ENCODE peak calls at places on chromosomes 3 and 15, in four cellular contexts. J is GM12878, G is K562, K is HepG2. I is an unnamed sample.

GRCh38 chr3:100075731-100076543 is 38.4 kb downstream of the FILIP1L start:
- DNase-seq in G (peak), K (peak), J (no peak), I (no peak)

GRCh38 chr15:45023659-45024320 is 795 bp downstream of the SORD start:
- DNase-seq in G (peak), J (no peak), K (no peak), I (no peak)

GRCh38 chr3:9955067-9955502 is 2.9 kb upstream of the PRRT3 start:
- DNase-seq in G (peak), K (peak), J (no peak), I (peak)

GRCh38 chr15:25882466-25882865 is 19.3 kb upstream of the ATP10A start:
- DNase-seq in G (no peak), J (no peak), K (no peak), I (no peak)

GRCh38 chr15:27418729-27419128 is 447.7 kb downstream of the GABRG3 start:
- DNase-seq in J (no peak), K (no peak), G (no peak), I (no peak)

GRCh38 chr15:50380089-50380488 is 25.1 kb upstream of the GABPB1 start:
- DNase-seq in G (no peak), J (no peak), K (no peak), I (no peak)

GRCh38 chr3:184632551-184632950 is 71.0 kb downstream of the EPHB3 start:
- DNase-seq in G (no peak), J (no peak), K (no peak), I (no peak)

GRCh38 chr3:37556789-37557301 is 304.8 kb upstream of the CTDSPL start:
- DNase-seq in J (no peak), K (no peak), G (no peak), I (no peak)

GRCh38 chr3:45938858-45939257 is 4.4 kb upstream of the CXCR6 start:
- DNase-seq in K (peak), G (peak), J (peak), I (peak)

GRCh38 chr3:45940004-45940780 is 3.1 kb upstream of the CXCR6 start:
- DNase-seq in K (no peak), J (no peak), G (peak), I (no peak)

GRCh38 chr3:45940781-45941365 is 2.4 kb upstream of the CXCR6 start:
- DNase-seq in J (no peak), K (no peak), G (no peak), I (no peak)

GRCh38 chr3:45938043-45938435 is 5.2 kb upstream of the CXCR6 start:
- DNase-seq in J (no peak), G (no peak), K (no peak), I (no peak)

DNA sequence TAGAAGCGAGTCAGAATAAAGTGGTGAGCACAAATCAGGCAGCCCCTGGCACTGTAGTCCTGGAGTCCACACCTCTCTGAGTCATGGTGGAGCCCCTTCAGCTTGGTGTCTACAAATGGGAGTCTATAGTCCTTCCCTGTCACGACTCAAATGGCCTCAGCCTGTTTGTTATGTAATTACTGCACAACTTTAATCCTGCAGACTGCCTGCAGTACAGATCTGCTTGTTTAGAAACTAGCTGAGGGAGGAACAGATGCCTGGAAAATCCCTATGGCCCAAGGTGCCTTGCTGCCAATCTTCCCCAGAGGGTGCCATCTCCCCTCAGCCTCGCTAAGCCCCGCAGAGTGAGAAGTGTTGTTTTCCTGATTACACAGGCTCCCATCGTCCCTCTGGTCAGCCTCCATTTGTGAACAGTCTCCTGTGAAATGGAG is 3.9 kb upstream of the CXCR6 start:
- DNase-seq in K (no peak), J (no peak), G (no peak), I (no peak)
- TF ChIP-seq BHLHE40 in K (no peak), J (no peak), G (no peak), I (no peak)

DNA sequence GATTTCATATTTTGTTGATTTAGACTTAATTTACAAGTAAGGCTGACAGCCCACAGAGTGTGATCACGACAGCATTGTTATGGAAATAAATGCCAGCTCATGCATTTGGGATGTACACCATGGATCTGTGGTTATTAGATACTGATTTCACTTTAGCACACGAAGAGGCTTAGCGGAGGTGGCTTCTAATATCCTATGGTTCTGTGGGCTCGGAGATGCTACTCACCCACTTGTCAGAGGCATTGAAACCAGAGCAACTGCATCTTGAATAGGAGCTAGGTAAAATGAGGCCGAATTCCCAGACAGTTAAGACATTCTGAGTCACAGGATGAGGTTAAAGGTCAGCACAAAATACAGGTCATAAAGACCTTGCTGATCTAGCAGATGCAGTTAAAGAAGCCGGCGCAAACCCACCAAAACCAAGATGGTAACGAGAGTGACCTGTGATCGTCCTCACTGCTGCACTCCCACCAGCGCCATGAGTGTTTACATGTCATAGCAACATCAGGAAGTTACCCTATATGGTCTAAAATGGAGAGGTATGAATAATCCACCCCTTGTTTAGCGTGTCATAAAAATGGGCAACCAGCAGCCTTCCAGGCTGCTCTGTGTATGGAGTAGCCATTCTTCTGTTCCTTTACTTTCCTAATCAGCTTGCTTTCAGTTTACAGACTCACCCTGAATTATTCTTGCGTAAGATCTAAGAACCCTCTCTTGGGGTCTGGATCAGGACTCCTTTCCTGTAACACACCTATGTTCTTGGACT is 117.5 kb downstream of the PGPEP1L start:
- DNase-seq in J (no peak), K (no peak), G (no peak), I (no peak)
- TF ChIP-seq SP1 in J (no peak), K (no peak), G (no peak), I (no peak)

DNA sequence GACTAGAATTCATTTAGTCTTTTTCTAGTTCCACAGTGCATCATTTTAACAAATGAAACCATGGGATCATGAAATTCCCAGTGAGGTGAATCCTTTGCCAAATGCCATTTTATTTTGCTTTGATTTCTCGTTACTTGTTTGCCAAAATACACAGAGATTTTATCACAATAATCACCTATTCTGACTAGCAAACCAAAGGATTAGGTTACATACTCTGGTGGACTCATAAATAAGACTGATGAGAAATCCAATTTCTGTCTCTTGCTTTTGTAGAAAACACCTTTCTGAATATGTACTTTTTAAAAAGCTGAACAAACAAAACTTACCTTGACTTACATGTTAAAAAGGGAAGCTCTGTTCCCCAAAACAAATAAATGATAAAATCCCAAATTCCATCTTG is 12.2 kb downstream of the ERC2 start:
- DNase-seq in K (no peak), J (no peak), G (no peak), I (no peak)
- TF ChIP-seq FOXM1 in K (no peak), J (no peak), G (no peak), I (no peak)

GRCh38 chr3:156816091-156816793 is 9.9 kb upstream of the LEKR1 start:
- DNase-seq in G (no peak), K (no peak), J (no peak), I (peak)
- TF ChIP-seq BHLHE40 in G (no peak), K (no peak), J (peak), I (no peak)

GRCh38 chr3:52798376-52798977 is 3.9 kb downstream of the ITIH3 start:
- DNase-seq in J (no peak), K (no peak), G (no peak), I (no peak)
- TF ChIP-seq SP1 in J (no peak), K (no peak), G (no peak), I (no peak)

DNA sequence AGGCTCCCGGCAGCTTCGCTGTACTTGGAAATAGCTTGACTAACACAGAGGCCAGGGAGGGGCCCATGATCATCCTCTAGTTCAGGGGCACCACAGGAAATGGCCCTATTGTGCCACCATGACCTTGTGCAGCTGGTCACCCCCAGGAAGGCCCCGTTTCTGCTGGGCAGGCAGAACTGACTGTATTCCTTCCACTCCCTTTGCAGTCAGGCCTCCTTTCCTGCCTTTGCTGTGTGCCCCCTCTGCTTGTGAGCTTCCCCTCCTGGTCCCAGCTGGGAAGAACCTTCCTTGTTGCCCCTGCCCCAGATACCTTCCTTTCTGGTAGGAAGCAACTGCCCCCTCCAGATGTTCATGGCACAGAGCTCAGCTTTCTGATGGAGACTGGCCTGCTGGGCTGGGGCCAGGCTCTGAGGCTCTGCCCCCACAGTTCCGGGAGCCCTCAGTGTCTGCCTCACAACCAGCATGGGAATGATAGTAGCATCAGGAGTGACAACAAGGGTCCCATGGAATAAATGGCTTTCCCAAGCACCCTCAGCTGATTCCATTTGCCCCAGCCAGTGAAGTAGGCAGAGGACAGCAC is 65.4 kb upstream of the IQSEC1 start:
- DNase-seq in K (no peak), J (no peak), G (no peak), I (no peak)
- TF ChIP-seq FOXM1 in K (no peak), J (no peak), G (no peak), I (no peak)

DNA sequence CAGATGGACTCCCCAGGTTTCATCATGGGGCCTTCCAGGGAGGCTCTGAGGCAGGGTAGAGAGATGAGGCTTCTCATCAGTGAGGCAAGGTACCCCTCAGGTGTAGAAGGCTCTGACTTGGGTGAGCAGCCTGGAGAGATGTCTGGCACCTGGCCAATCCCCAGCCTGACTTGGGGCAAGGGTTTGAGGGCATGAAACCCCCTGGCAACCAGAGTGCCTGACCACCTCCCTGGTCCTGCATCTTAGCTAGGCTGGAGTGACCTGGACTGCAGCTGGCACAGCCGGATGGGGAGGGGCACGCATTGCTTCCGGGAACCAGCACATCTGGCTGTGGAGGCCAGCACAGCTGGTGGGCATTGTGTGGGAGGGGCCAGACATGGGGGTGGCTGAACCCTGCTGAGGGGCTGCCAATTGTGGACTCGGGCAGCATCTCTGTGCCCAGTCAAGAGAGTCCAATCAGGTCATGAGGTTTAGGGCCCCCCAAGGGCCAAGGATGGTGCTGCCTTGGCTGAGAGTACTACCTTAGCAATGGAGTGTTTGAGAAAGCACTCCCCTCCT is 1.9 kb downstream of the ZBTB47 start:
- DNase-seq in J (no peak), G (no peak), K (no peak), I (no peak)
- TF ChIP-seq BHLHE40 in J (no peak), G (no peak), K (no peak), I (no peak)

DNA sequence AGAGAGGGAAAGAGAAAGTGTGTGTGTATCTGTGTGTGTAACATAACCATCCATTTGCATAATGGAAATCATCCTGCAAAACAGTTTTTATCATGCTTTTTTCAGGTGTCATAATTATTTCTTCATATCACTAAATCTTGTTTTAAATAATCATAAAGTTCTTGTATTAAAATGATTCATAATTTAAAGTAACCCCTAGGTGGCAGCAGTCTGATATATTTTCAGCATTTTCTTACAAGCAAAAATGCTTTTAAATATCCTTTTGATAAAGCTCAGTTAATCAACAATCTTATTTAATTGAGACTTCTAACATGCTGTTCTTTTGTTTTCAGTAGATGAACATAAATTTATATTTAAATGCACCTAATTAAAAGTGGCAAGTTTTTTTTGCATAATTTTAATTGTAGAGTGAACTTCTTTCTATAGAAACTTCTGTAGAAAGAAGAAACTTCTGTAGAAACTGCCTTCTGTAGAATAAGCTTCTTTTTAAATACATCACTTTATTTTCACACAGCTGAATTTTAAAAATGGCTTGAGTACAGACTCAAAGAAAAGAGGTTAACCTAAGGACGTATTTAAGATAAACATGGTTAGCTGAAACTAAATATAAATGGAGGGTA is 72.5 kb downstream of the OPA1 start:
- DNase-seq in G (peak), K (peak), J (no peak), I (no peak)
- TF ChIP-seq SP1 in G (no peak), K (no peak), J (no peak), I (no peak)

GRCh38 chr3:58880182-58880581 is 169.6 kb downstream of the CFAP20DC start:
- DNase-seq in K (no peak), J (no peak), G (no peak), I (no peak)

GRCh38 chr3:58874795-58875194 is 175.0 kb downstream of the CFAP20DC start:
- DNase-seq in J (peak), G (no peak), K (no peak), I (no peak)

GRCh38 chr3:58874248-58874741 is 175.5 kb downstream of the CFAP20DC start:
- DNase-seq in K (no peak), J (peak), G (no peak), I (no peak)
- TF ChIP-seq FOXM1 in K (no peak), J (no peak), G (no peak), I (no peak)

GRCh38 chr3:108345492-108346205 is 49.3 kb downstream of the HHLA2 start:
- DNase-seq in J (no peak), G (no peak), K (no peak), I (no peak)

GRCh38 chr3:108342829-108343478 is 46.6 kb downstream of the HHLA2 start:
- DNase-seq in K (no peak), J (peak), G (no peak), I (no peak)

GRCh38 chr3:108341911-108342310 is 45.6 kb downstream of the HHLA2 start:
- DNase-seq in G (no peak), J (no peak), K (no peak), I (no peak)

GRCh38 chr3:108343479-108343870 is 47.1 kb downstream of the HHLA2 start:
- DNase-seq in G (no peak), K (no peak), J (no peak), I (no peak)

DNA sequence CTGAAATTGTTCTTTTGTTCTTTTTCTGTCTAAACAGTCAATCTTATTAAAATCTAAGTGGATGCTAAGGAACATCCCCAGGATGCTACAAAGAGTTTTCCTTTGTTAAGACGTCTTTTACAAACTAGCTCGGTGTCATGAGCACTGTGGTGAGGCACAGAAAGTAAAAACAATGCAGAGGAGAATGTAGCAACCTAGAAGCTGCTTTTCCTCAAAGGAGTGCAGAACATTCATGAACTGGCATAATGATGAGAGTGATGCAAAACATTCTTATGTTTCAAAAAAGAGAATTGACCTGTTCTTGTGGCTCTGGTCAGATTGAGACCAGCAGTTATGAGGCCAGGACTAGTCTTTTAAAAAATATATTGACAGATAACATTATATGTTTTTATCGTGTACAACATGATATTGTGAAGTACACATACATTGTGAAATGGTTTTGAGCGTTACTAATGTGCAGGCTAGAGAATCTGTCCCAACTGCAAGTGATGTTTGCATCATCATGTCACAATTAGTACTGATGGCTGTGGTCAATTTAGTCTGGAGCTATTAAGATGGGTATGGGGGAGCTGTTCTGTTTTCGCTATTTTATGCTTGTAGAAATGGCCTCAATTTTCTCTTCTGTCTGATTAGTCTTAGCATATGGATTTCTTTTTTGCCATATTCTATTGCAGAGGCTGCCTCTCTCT is 50.1 kb downstream of the HHLA2 start:
- DNase-seq in J (no peak), G (no peak), K (no peak), I (no peak)
- TF ChIP-seq BHLHE40 in J (no peak), G (no peak), K (no peak), I (no peak)

I was measured in HEK293T.